ENCODE peak calls at places on chromosomes 1 and 21, in seven cellular contexts. A is adrenal gland; Y is A549; S is neural progenitor cell; X is CD8-positive, alpha-beta T cell; Z is PC-3; E is PC-9. J is an unnamed sample. For H3K4me1, the result is how much of the 10 kb centered on the place peaks cover.

GRCh38 chr21:27776925-27777553 is 810.2 kb upstream of the ADAMTS5 start:
- DNase-seq in Z (no peak), Y (no peak), E (no peak), X (no peak), S (no peak), A (no peak), J (peak)

GRCh38 chr1:229028509-229028908 is 242.4 kb upstream of the RAB4A start:
- DNase-seq in E (no peak), Z (no peak), Y (no peak), S (peak), X (no peak), A (no peak), J (no peak)

GRCh38 chr21:15289896-15290841 is 225.4 kb upstream of the NRIP1 start:
- DNase-seq in Y (no peak), E (no peak), X (no peak), Z (no peak), S (peak), A (no peak), J (peak)

GRCh38 chr21:21897275-21897883 is 899.2 kb downstream of the NCAM2 start:
- DNase-seq in S (no peak), Y (no peak), E (no peak), A (no peak), Z (peak), X (no peak), J (no peak)

GRCh38 chr1:205934788-205935187 is 8.5 kb downstream of the SLC26A9 start:
- DNase-seq in X (no peak), Z (peak), Y (no peak), S (no peak), E (peak), A (no peak), J (peak)

GRCh38 chr1:94540440-94541174 is 952 bp downstream of the F3 start:
- DNase-seq in Z (no peak), A (no peak), X (no peak), E (no peak), S (no peak), Y (no peak), J (peak)

GRCh38 chr21:38386967-38387366 is 111.3 kb downstream of the ERG start:
- DNase-seq in Y (no peak), E (no peak), A (no peak), S (no peak), X (no peak), Z (no peak), J (no peak)

GRCh38 chr1:222390181-222390580 is 157.7 kb downstream of the HHIPL2 start:
- DNase-seq in Y (no peak), E (no peak), S (no peak), A (no peak), X (no peak), Z (no peak), J (no peak)

GRCh38 chr1:244353572-244354091 is 98.1 kb downstream of the ADSS2 start:
- DNase-seq in A (peak), E (peak), Z (peak), S (peak), Y (peak), X (no peak), J (peak)

GRCh38 chr1:116170901-116171589 is 59.8 kb downstream of the MAB21L3 start:
- DNase-seq in E (no peak), Y (no peak), Z (no peak), X (no peak), S (no peak), A (no peak), J (no peak)

GRCh38 chr1:232634086-232634485 is 4.2 kb upstream of the SIPA1L2 start:
- DNase-seq in X (no peak), S (no peak), Z (no peak), E (no peak), Y (peak), A (peak), J (peak)

GRCh38 chr1:245469006-245469405 is 314.2 kb downstream of the KIF26B start:
- DNase-seq in A (no peak), Z (no peak), E (no peak), X (no peak), Y (no peak), S (no peak), J (no peak)

GRCh38 chr1:66353207-66353606 is 180.7 kb upstream of the SGIP1 start:
- DNase-seq in A (no peak), E (no peak), S (peak), X (no peak), Y (no peak), Z (no peak), J (no peak)

GRCh38 chr1:66352783-66353182 is 181.2 kb upstream of the SGIP1 start:
- DNase-seq in Y (no peak), S (no peak), Z (no peak), A (no peak), E (no peak), X (no peak), J (no peak)

GRCh38 chr1:66355756-66356155 is 178.2 kb upstream of the SGIP1 start:
- DNase-seq in E (no peak), Z (no peak), A (no peak), X (no peak), S (no peak), Y (no peak), J (no peak)

GRCh38 chr1:66356605-66357004 is 177.3 kb upstream of the SGIP1 start:
- DNase-seq in E (no peak), A (no peak), S (peak), Y (no peak), Z (no peak), X (no peak), J (no peak)

DNA sequence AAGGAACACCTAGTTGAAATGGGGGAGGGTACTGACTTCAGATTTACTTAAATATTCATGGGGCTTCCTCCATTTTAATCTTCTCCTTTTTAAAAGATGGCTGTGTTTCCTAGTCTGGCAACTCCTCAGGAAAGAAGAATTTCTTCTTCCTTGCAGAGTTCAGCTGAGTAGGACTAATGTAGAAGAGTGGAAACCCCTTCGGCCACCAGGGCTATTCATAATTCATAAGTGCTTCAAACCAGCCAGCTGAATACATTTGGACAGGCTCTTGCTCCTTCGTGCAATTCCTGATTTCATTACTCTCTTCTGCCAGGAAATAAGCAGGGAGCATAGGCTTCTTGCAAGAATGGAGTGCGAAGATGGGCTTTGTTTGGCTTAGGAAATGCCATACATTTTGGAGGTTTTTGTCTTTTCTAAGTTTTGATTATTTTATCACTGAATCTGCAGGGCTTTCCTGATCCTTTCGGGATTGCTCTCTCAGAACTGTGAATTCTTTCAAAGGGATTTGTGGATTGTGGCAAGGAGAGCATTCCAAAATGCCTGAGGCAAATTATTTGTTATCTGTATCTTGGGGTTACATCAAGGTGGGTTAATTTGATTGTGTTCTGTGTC is 179.5 kb upstream of the SGIP1 start:
- DNase-seq in X (no peak), Y (no peak), E (peak), Z (no peak), A (no peak), S (no peak), J (no peak)
- TF ChIP-seq CTCF in X (no peak), Y (no peak), E (no peak), Z (no peak), A (no peak), S (no peak), J (no peak)

DNA sequence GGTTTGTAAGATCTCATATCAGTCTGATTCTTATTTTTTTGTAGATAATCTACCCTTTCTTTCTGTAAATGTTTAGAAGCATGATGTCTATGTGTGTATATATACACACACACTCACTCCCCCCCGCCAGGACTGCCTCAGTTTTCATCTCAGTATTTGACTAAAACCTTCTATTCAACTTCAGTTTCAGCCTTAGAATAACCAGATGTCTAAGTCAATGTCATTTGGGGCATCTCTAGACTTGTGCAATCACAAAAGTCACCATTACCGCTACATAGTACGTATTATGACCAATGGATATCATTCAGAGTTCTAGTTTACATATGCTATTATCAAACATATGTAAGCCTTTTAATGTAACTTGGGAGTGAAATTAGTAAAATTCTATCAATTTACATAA is 53.3 kb upstream of the BOLA1 start:
- DNase-seq in S (peak), X (no peak), Y (no peak), E (no peak), Z (peak), A (no peak), J (no peak)
- H3K4me1 ChIP-seq in S (half or more), X (under half), Y (half or more), E (half or more), Z (under half), A (half or more), J (under half)

GRCh38 chr1:84688461-84689061 is 1.7 kb downstream of the SSX2IP start:
- DNase-seq in X (no peak), Z (peak), S (no peak), Y (no peak), E (no peak), A (no peak), J (no peak)
- TF ChIP-seq CTCF in X (no peak), Z (no peak), S (no peak), Y (no peak), E (no peak), A (no peak), J (no peak)

DNA sequence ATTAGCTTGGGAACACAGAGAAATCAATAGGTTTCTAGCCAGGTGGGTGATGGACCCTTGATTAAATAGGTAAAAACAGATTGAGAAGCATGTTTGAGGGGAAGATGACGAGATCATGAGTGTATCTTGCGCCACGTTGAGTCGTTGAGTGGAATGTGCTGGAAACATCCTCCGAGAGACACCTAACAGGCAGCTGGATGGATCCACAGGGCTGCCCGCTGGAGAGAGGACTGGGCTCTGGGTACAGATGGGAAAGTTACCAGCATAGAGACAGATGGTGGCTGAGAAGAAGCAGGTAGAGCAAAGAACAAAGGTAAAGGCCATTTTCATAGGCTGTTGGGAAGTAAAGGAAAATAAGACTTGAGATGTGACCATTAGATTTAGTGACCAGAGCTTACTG is 15.6 kb downstream of the BATF3 start:
- DNase-seq in A (no peak), Z (no peak), Y (no peak), X (no peak), E (no peak), S (no peak), J (no peak)
- H3K4me1 ChIP-seq in A (under half), Z (under half), Y (under half), X (under half), E (under half), S (under half), J (under half)

DNA sequence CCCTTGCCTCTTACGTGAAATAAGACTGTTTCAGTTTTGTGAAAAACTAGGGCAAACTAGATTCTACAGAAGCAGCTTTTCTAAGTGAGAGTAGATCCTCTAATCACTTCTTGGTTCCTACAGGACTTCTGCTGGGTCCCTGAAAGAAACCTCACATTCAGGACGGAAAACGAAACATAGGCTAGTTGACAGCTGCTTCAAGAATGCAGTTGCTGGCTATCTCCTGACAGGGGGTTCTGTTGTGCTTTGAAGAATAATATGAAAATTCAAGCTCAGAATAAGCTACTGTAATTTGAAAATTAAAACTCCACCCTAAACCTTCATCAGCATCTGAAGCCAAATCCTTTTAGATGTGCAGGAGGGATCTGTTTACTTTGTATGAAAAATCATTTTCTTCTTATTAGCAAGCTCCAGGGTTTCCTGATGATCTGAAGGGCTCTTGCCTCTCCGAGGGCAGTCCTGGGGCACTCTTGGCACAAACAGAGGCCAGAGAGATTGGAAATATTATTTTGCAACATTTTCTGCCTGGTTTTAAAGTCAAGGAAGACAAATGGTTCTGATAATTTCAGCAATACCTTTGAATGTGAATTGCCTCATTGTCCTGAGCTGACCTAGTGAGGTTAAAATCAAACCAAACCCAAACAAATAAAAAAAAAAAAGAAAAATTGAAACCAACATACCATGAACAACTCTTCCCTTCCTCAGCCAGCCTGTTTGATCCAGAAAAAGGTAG is 55.1 kb downstream of the NTMT2 start:
- DNase-seq in E (no peak), Y (no peak), S (no peak), A (peak), Z (no peak), X (no peak), J (no peak)
- TF ChIP-seq CTCF in E (no peak), Y (no peak), S (no peak), A (peak), Z (no peak), X (no peak), J (no peak)

GRCh38 chr1:12437629-12438028 is 180.4 kb downstream of the DHRS3 start:
- DNase-seq in S (no peak), E (no peak), Z (no peak), A (no peak), Y (no peak), X (no peak), J (no peak)
- H3K4me1 ChIP-seq in S (under half), E (under half), Z (half or more), A (under half), Y (half or more), X (half or more), J (under half)